ENCODE peak calls at places on chromosomes 12 and 14, in ten cellular contexts. T, Q, I, L, U, B, C, F, V and E are unnamed samples.

GRCh38 chr14:33668066-33668465 is 282.8 kb downstream of the EGLN3 start:
- DNase-seq in T (no peak), Q (no peak), I (no peak), L (no peak), U (no peak), B (no peak), C (no peak), F (no peak), V (no peak), E (no peak)

GRCh38 chr12:67969134-67969782 is 20.0 kb upstream of the IFNG-AS1 start:
- DNase-seq in T (no peak), Q (no peak), I (no peak), L (no peak), U (no peak), B (no peak), C (no peak), F (no peak), V (no peak), E (no peak)

GRCh38 chr12:102300824-102301461 is 103.3 kb upstream of the PMCH start:
- DNase-seq in T (no peak), Q (no peak), I (no peak), L (peak), U (no peak), B (peak), C (no peak), F (no peak), V (peak), E (no peak)

GRCh38 chr14:71588028-71588427 is 344.2 kb upstream of the RGS6 start:
- DNase-seq in T (no peak), Q (no peak), I (no peak), L (no peak), U (no peak), B (no peak), C (no peak), F (no peak), V (no peak), E (no peak)

GRCh38 chr12:24821691-24822090 is 127.2 kb downstream of the BCAT1 start:
- DNase-seq in T (no peak), Q (no peak), I (no peak), L (no peak), U (no peak), B (no peak), C (no peak), F (no peak), V (no peak), E (no peak)

GRCh38 chr12:27709932-27710591 is 570 bp upstream of the MRPS35 start:
- DNase-seq in T (no peak), Q (no peak), I (no peak), L (no peak), U (no peak), B (peak), C (no peak), F (no peak), V (peak), E (no peak)

GRCh38 chr14:53325176-53325806 is 172.2 kb upstream of the DDHD1 start:
- DNase-seq in T (no peak), Q (no peak), I (no peak), L (no peak), U (no peak), B (no peak), C (no peak), F (no peak), V (peak), E (no peak)

GRCh38 chr12:9273276-9273675 is 65.1 kb upstream of the PZP start:
- DNase-seq in T (no peak), Q (no peak), I (no peak), L (no peak), U (no peak), B (no peak), C (no peak), F (no peak), V (no peak), E (no peak)

GRCh38 chr14:73576391-73576790 is 7.4 kb downstream of the ACOT2 start:
- DNase-seq in T (no peak), Q (no peak), I (no peak), L (no peak), U (no peak), B (no peak), C (no peak), F (no peak), V (no peak), E (no peak)

GRCh38 chr14:24741871-24742270 is 107.9 kb upstream of the GZMB start:
- DNase-seq in T (no peak), Q (no peak), I (no peak), L (no peak), U (no peak), B (no peak), C (no peak), F (no peak), V (no peak), E (no peak)

GRCh38 chr12:50231346-50231745 is 52.0 kb downstream of the LIMA1 start:
- DNase-seq in T (no peak), Q (no peak), I (no peak), L (no peak), U (no peak), B (no peak), C (no peak), F (no peak), V (no peak), E (no peak)

GRCh38 chr12:64086946-64087345 is 135.2 kb downstream of the KICS2 start:
- DNase-seq in T (no peak), Q (no peak), I (no peak), L (no peak), U (no peak), B (no peak), C (no peak), F (no peak), V (no peak), E (no peak)

GRCh38 chr12:10178766-10179165 is at the start of gene TMEM52B:
- DNase-seq in T (no peak), Q (no peak), I (no peak), L (no peak), U (no peak), B (no peak), C (no peak), F (no peak), V (no peak), E (no peak)

GRCh38 chr12:88142610-88142991 is 494 bp downstream of the TMTC3 start:
- DNase-seq in T (no peak), Q (no peak), I (peak), L (peak), U (peak), B (no peak), C (peak), F (peak), V (peak), E (no peak)

GRCh38 chr12:119749666-119750065 is 81.7 kb downstream of the PRKAB1 start:
- DNase-seq in T (no peak), Q (no peak), I (no peak), L (no peak), U (no peak), B (no peak), C (no peak), F (no peak), V (no peak), E (no peak)

GRCh38 chr12:3273409-3273853 is 196.3 kb downstream of the TSPAN9 start:
- DNase-seq in T (no peak), Q (no peak), I (no peak), L (no peak), U (no peak), B (no peak), C (no peak), F (peak), V (no peak), E (no peak)

GRCh38 chr12:40104461-40105264 is 1.2 kb downstream of the SLC2A13 start:
- DNase-seq in T (no peak), Q (no peak), I (no peak), L (peak), U (no peak), B (no peak), C (no peak), F (no peak), V (no peak), E (no peak)

GRCh38 chr12:51368640-51369517 is 22.3 kb downstream of the GALNT6 start:
- DNase-seq in T (peak), Q (peak), I (peak), L (peak), U (peak), B (no peak), C (no peak), F (peak), V (peak), E (no peak)